ENCODE peak calls at places on chromosomes 13 and 19, in five cellular contexts. Z is sigmoid colon, X is heart left ventricle, A is endothelial cell of umbilical vein, C is esophagus squamous epithelium. N is an unnamed sample.

GRCh38 chr13:94764576-94765321 is 52.4 kb upstream of the SOX21 start:
- DNase-seq in C (no peak), A (no peak), Z (no peak), X (no peak), N (no peak)

GRCh38 chr13:75787249-75787940 is 151.3 kb downstream of the LMO7 start:
- DNase-seq in A (no peak), C (no peak), X (no peak), Z (no peak), N (no peak)

GRCh38 chr19:56269348-56269747 is 3.2 kb upstream of the EDDM13 start:
- DNase-seq in A (no peak), C (no peak), Z (no peak), X (no peak), N (no peak)

GRCh38 chr13:46666727-46667456 is 113.9 kb downstream of the LRCH1 start:
- DNase-seq in C (no peak), A (no peak), X (no peak), Z (no peak), N (no peak)

GRCh38 chr13:73939071-73939380 is 195.2 kb downstream of the KLF12 start:
- DNase-seq in A (no peak), C (no peak), Z (no peak), X (no peak), N (no peak)

GRCh38 chr13:47188802-47189201 is 291.9 kb upstream of the HTR2A start:
- DNase-seq in Z (no peak), C (no peak), A (no peak), X (no peak), N (no peak)

GRCh38 chr19:48795855-48796142 is 15.0 kb downstream of the BCAT2 start:
- DNase-seq in X (no peak), Z (peak), A (no peak), C (no peak), N (no peak)

GRCh38 chr19:11096210-11096841 is 7.1 kb downstream of the LDLR start:
- DNase-seq in X (peak), A (peak), Z (peak), C (no peak), N (peak)

GRCh38 chr13:95002968-95003813 is 290.8 kb upstream of the SOX21 start:
- DNase-seq in A (no peak), X (no peak), Z (no peak), C (no peak), N (no peak)

GRCh38 chr19:33862991-33863390 is 66.3 kb downstream of the KCTD15 start:
- DNase-seq in X (no peak), Z (no peak), C (no peak), A (no peak), N (no peak)

GRCh38 chr13:44304433-44304725 is 69.2 kb upstream of the SERP2 start:
- DNase-seq in C (no peak), X (no peak), Z (no peak), A (no peak), N (no peak)

GRCh38 chr19:50858896-50859295 is 4.2 kb downstream of the KLK3 start:
- DNase-seq in Z (no peak), C (no peak), X (no peak), A (no peak), N (no peak)

GRCh38 chr19:35029737-35030256 is 473 bp upstream of the SCN1B start:
- DNase-seq in X (no peak), Z (no peak), A (peak), C (no peak), N (no peak)

GRCh38 chr19:42284641-42285341 is 15.7 kb downstream of the CIC start:
- DNase-seq in A (peak), C (no peak), Z (peak), X (no peak), N (peak)

GRCh38 chr13:75963318-75963717 is 327.2 kb downstream of the LMO7 start:
- DNase-seq in X (no peak), C (no peak), Z (no peak), A (no peak), N (no peak)

GRCh38 chr13:101397742-101398141 is 18.6 kb downstream of the NALCN start:
- DNase-seq in A (peak), Z (no peak), X (no peak), C (no peak), N (no peak)

GRCh38 chr13:76339649-76340048 is 546.6 kb downstream of the KCTD12 start:
- DNase-seq in C (no peak), A (no peak), Z (no peak), X (no peak), N (no peak)

GRCh38 chr13:102642475-102642874 is 45.7 kb downstream of the TPP2 start:
- DNase-seq in X (peak), A (no peak), C (no peak), Z (peak), N (peak)

GRCh38 chr19:28705008-28705407 is 507.9 kb downstream of the UQCRFS1 start:
- DNase-seq in A (no peak), C (no peak), Z (no peak), X (no peak), N (no peak)

GRCh38 chr13:41978007-41978406 is 17.1 kb upstream of the VWA8 start:
- DNase-seq in C (no peak), X (no peak), Z (no peak), A (no peak), N (no peak)

GRCh38 chr19:33580026-33580644 is 41.6 kb upstream of the CHST8 start:
- DNase-seq in A (no peak), Z (no peak), X (no peak), C (no peak), N (peak)

GRCh38 chr13:81927347-81927746 is 1586.4 kb upstream of the SPRY2 start:
- DNase-seq in X (no peak), Z (no peak), A (no peak), C (no peak), N (no peak)

GRCh38 chr19:33040994-33041827 is 23.5 kb downstream of the RHPN2 start:
- DNase-seq in A (no peak), Z (no peak), C (no peak), X (no peak), N (no peak)

GRCh38 chr13:101785858-101786257 is 333.4 kb downstream of the ITGBL1 start:
- DNase-seq in Z (no peak), C (no peak), A (no peak), X (no peak), N (no peak)

GRCh38 chr13:65057986-65058385 is 2172.2 kb downstream of the PCDH9 start:
- DNase-seq in A (no peak), Z (no peak), X (no peak), C (no peak), N (no peak)

GRCh38 chr19:3504723-3505122 is 1.4 kb upstream of the FZR1 start:
- DNase-seq in C (no peak), X (no peak), Z (no peak), A (no peak), N (no peak)

GRCh38 chr19:39411006-39411831 is 1.2 kb upstream of the PLEKHG2 start:
- DNase-seq in Z (peak), A (no peak), C (no peak), X (peak), N (peak)

GRCh38 chr13:51673165-51673564 is 88.9 kb downstream of the WDFY2 start:
- DNase-seq in C (no peak), A (peak), Z (no peak), X (no peak), N (no peak)

GRCh38 chr13:95139186-95139585 is 162.1 kb downstream of the ABCC4 start:
- DNase-seq in A (no peak), X (no peak), Z (no peak), C (no peak), N (no peak)

GRCh38 chr19:4713384-4713951 is 10.2 kb downstream of the DPP9 start:
- DNase-seq in A (peak), X (peak), Z (peak), C (no peak), N (peak)

GRCh38 chr19:50315773-50316448 is 13.3 kb downstream of the KCNC3 start:
- DNase-seq in Z (no peak), X (no peak), C (no peak), A (no peak), N (no peak)

GRCh38 chr13:110634558-110634957 is 19.2 kb downstream of the NAXD start:
- DNase-seq in C (no peak), X (no peak), Z (no peak), A (no peak), N (no peak)

GRCh38 chr13:24922390-24923304 is 158.7 kb downstream of the RNF17 start:
- DNase-seq in A (peak), X (peak), Z (peak), C (peak), N (peak)
- TF ChIP-seq POLR2A in A (peak), X (no peak), Z (peak), C (no peak), N (peak)

DNA sequence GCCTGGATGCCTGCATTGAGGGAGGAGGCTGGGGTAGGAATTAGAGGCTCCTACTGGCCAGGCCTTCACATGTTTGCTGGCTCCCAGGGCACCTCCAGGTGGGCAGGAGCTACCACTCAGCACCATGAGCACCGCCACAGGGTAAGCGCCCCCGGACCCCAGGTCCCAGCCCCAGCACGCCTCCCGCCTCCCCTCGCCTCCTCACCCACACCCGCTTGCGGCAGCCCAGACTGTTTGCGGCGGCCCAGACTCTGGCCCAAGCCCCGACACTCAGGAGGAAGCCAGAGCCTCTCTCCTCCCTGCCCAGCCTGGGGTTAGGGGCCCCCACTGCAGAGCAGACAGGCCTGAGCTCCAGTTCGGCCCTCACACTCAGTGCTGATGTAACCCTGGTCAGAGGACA is 652 bp downstream of the EPS8L1 start:
- DNase-seq in X (no peak), C (no peak), Z (no peak), A (no peak), N (no peak)
- H3K4me3 ChIP-seq in X (no peak), C (peak), Z (no peak), A (no peak), N (no peak)

DNA sequence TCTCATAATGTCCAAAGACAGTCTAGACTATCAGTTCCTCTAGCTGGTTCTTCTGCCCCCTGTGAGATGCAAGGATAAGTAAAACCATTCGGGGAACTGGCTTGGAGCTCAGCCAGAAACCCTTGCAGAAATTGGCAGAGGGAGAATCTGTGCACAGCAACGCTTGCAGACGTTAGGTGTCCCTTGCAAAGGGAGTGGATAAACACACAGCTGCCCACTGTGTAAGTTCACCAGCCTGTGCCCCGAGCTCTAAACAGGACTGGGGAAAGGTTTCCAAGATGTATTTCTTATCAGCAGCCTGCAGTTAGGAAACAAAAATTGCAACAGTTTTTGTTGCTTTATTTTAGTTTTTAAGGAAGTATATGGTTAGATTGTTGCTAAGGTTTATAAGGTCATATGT is 19.0 kb upstream of the ADGRE1 start:
- DNase-seq in X (no peak), Z (no peak), A (no peak), C (no peak), N (peak)
- TF ChIP-seq POLR2A in X (no peak), Z (no peak), A (no peak), C (no peak), N (no peak)

GRCh38 chr19:30236006-30236405 is 136.2 kb upstream of the ZNF536 start:
- DNase-seq in X (no peak), A (no peak), C (no peak), Z (no peak), N (no peak)
- H3K4me3 ChIP-seq in X (no peak), A (no peak), C (no peak), Z (no peak), N (no peak)

GRCh38 chr19:14571695-14572490 is at the start of gene NDUFB7:
- DNase-seq in Z (peak), C (peak), A (peak), X (peak), N (peak)
- TF ChIP-seq POLR2A in Z (peak), C (peak), A (peak), X (no peak), N (no peak)